ENCODE peak calls at places on chromosome 5, in eight cellular contexts. One of them, this sample, is unnamed.
A peak's percentile ranks its signal among the peaks of the same experiment; 100 is the strongest.

GRCh38 chr5:163354685-163355084 is 82.7 kb upstream of the CCNG1 start:
- DNase-seq in ecto neural progenitor cell: no peak
- DNase-seq in NCI-H345: no peak
- DNase-seq in anterior cingulate cortex: no peak
- DNase-seq in fibroblast of pulmonary artery: no peak
- DNase-seq in mesothelial cell of epicardium: no peak
- DNase-seq in HFF-Myc: no peak
- DNase-seq in NCI-H1105 treated with DMSO at 0.1 percent for 48 hours: no peak
- DNase-seq in this sample: no peak

GRCh38 chr5:84202136-84202535 is 182.5 kb downstream of the EDIL3 start:
- DNase-seq in ecto neural progenitor cell: no peak
- DNase-seq in NCI-H345: no peak
- DNase-seq in anterior cingulate cortex: no peak
- DNase-seq in fibroblast of pulmonary artery: no peak
- DNase-seq in mesothelial cell of epicardium: no peak
- DNase-seq in HFF-Myc: no peak
- DNase-seq in NCI-H1105 treated with DMSO at 0.1 percent for 48 hours: no peak
- DNase-seq in this sample: no peak

GRCh38 chr5:138983984-138984383 is 108.8 kb upstream of the LRRTM2 start:
- DNase-seq in ecto neural progenitor cell: no peak
- DNase-seq in NCI-H345: no peak
- DNase-seq in anterior cingulate cortex: no peak
- DNase-seq in fibroblast of pulmonary artery: no peak
- DNase-seq in mesothelial cell of epicardium: no peak
- DNase-seq in HFF-Myc: no peak
- DNase-seq in NCI-H1105 treated with DMSO at 0.1 percent for 48 hours: no peak
- DNase-seq in this sample: no peak

GRCh38 chr5:98813755-98814154 is 40.3 kb downstream of the RGMB start:
- DNase-seq in ecto neural progenitor cell: no peak
- DNase-seq in NCI-H345: no peak
- DNase-seq in anterior cingulate cortex: no peak
- DNase-seq in fibroblast of pulmonary artery: no peak
- DNase-seq in mesothelial cell of epicardium: no peak
- DNase-seq in HFF-Myc: no peak
- DNase-seq in NCI-H1105 treated with DMSO at 0.1 percent for 48 hours: no peak
- DNase-seq in this sample: no peak

GRCh38 chr5:138961221-138961620 is 86.1 kb upstream of the LRRTM2 start:
- DNase-seq in ecto neural progenitor cell: no peak
- DNase-seq in NCI-H345: peak; percentile 42
- DNase-seq in anterior cingulate cortex: no peak
- DNase-seq in fibroblast of pulmonary artery: no peak
- DNase-seq in mesothelial cell of epicardium: no peak
- DNase-seq in HFF-Myc: no peak
- DNase-seq in NCI-H1105 treated with DMSO at 0.1 percent for 48 hours: no peak
- DNase-seq in this sample: no peak

GRCh38 chr5:173823721-173824567 is 64.2 kb upstream of the CPEB4 start:
- DNase-seq in ecto neural progenitor cell: no peak
- DNase-seq in NCI-H345: no peak
- DNase-seq in anterior cingulate cortex: no peak
- DNase-seq in fibroblast of pulmonary artery: peak; percentile 87
- DNase-seq in mesothelial cell of epicardium: no peak
- DNase-seq in HFF-Myc: peak; percentile 54
- DNase-seq in NCI-H1105 treated with DMSO at 0.1 percent for 48 hours: no peak
- DNase-seq in this sample: peak; percentile 82

GRCh38 chr5:122192883-122193496 is 63.6 kb downstream of the ZNF474 start:
- DNase-seq in ecto neural progenitor cell: no peak
- DNase-seq in NCI-H345: peak; percentile 63
- DNase-seq in anterior cingulate cortex: no peak
- DNase-seq in fibroblast of pulmonary artery: peak; percentile 81
- DNase-seq in mesothelial cell of epicardium: no peak
- DNase-seq in HFF-Myc: peak; percentile 52
- DNase-seq in NCI-H1105 treated with DMSO at 0.1 percent for 48 hours: peak; percentile 73
- DNase-seq in this sample: no peak

GRCh38 chr5:176166427-176166826 is 71.8 kb upstream of the SIMC1 start:
- DNase-seq in ecto neural progenitor cell: no peak
- DNase-seq in NCI-H345: no peak
- DNase-seq in anterior cingulate cortex: no peak
- DNase-seq in fibroblast of pulmonary artery: no peak
- DNase-seq in mesothelial cell of epicardium: no peak
- DNase-seq in HFF-Myc: no peak
- DNase-seq in NCI-H1105 treated with DMSO at 0.1 percent for 48 hours: no peak
- DNase-seq in this sample: no peak

GRCh38 chr5:154166901-154167791 is 23.4 kb upstream of the GALNT10 start:
- DNase-seq in ecto neural progenitor cell: no peak
- DNase-seq in NCI-H345: peak; percentile 58
- DNase-seq in anterior cingulate cortex: no peak
- DNase-seq in fibroblast of pulmonary artery: no peak
- DNase-seq in mesothelial cell of epicardium: no peak
- DNase-seq in HFF-Myc: no peak
- DNase-seq in NCI-H1105 treated with DMSO at 0.1 percent for 48 hours: peak; percentile 41
- DNase-seq in this sample: no peak

GRCh38 chr5:178626484-178627258 is at the start of gene CLK4:
- DNase-seq in ecto neural progenitor cell: peak; percentile 94
- DNase-seq in NCI-H345: peak; percentile 96
- DNase-seq in anterior cingulate cortex: peak; percentile 92
- DNase-seq in fibroblast of pulmonary artery: peak; percentile 97
- DNase-seq in mesothelial cell of epicardium: peak; percentile 96
- DNase-seq in HFF-Myc: peak; percentile 70
- DNase-seq in NCI-H1105 treated with DMSO at 0.1 percent for 48 hours: peak; percentile 68
- DNase-seq in this sample: peak; percentile 90

GRCh38 chr5:179420476-179420875 is 75.2 kb upstream of the ADAMTS2 start:
- DNase-seq in ecto neural progenitor cell: no peak
- DNase-seq in NCI-H345: no peak
- DNase-seq in anterior cingulate cortex: no peak
- DNase-seq in fibroblast of pulmonary artery: no peak
- DNase-seq in mesothelial cell of epicardium: no peak
- DNase-seq in HFF-Myc: no peak
- DNase-seq in NCI-H1105 treated with DMSO at 0.1 percent for 48 hours: no peak
- DNase-seq in this sample: no peak

GRCh38 chr5:56159521-56159947 is 73.6 kb downstream of the ANKRD55 start:
- DNase-seq in ecto neural progenitor cell: no peak
- DNase-seq in NCI-H345: no peak
- DNase-seq in anterior cingulate cortex: no peak
- DNase-seq in fibroblast of pulmonary artery: peak; percentile 36
- DNase-seq in mesothelial cell of epicardium: no peak
- DNase-seq in HFF-Myc: no peak
- DNase-seq in NCI-H1105 treated with DMSO at 0.1 percent for 48 hours: no peak
- DNase-seq in this sample: no peak

GRCh38 chr5:176742246-176743105 is 67.9 kb upstream of the UNC5A start:
- DNase-seq in ecto neural progenitor cell: peak; percentile 41
- DNase-seq in NCI-H345: no peak
- DNase-seq in anterior cingulate cortex: no peak
- DNase-seq in fibroblast of pulmonary artery: no peak
- DNase-seq in mesothelial cell of epicardium: no peak
- DNase-seq in HFF-Myc: no peak
- DNase-seq in NCI-H1105 treated with DMSO at 0.1 percent for 48 hours: no peak
- DNase-seq in this sample: no peak

GRCh38 chr5:174327317-174327864 is 281.9 kb downstream of the NSG2 start:
- DNase-seq in ecto neural progenitor cell: peak; percentile 86
- DNase-seq in NCI-H345: peak; percentile 72
- DNase-seq in anterior cingulate cortex: peak; percentile 9
- DNase-seq in fibroblast of pulmonary artery: peak; percentile 83
- DNase-seq in mesothelial cell of epicardium: peak; percentile 85
- DNase-seq in HFF-Myc: peak; percentile 82
- DNase-seq in NCI-H1105 treated with DMSO at 0.1 percent for 48 hours: peak; percentile 80
- DNase-seq in this sample: no peak

This sample was measured in AG09319.